ENCODE peak calls at places on chromosomes 1 and 21, in six cellular contexts. R is CD4-positive, alpha-beta memory T cell; X is GM04504; A is HT-29; Z is GM06990; S is LoVo. T is an unnamed sample.
A peak's percentile ranks its signal among the peaks of the same experiment; 100 is the strongest.

GRCh38 chr1:20854529-20854928 is 67.4 kb upstream of the HP1BP3 start:
- DNase-seq in R (no peak), X (no peak), A (no peak), Z (no peak), S (no peak), T (no peak)

GRCh38 chr1:87673748-87674147 is 345.1 kb downstream of the LMO4 start:
- DNase-seq in R (no peak), X (no peak), A (no peak), Z (no peak), S (no peak), T (no peak)

GRCh38 chr1:3906672-3907020 is 6.6 kb upstream of the C1orf174 start:
- DNase-seq in R (no peak), X (no peak), A (no peak), Z (no peak), S (no peak), T (no peak)

GRCh38 chr1:116710326-116711060 is 43.0 kb upstream of the IGSF3 start:
- DNase-seq in R (no peak), X (no peak), A (no peak), Z (no peak), S (no peak), T (no peak)

GRCh38 chr21:24045775-24046215 is 1561.5 kb downstream of the MRPL39 start:
- DNase-seq in R (peak; percentile 12), X (no peak), A (peak; percentile 40), Z (no peak), S (no peak), T (no peak)

GRCh38 chr21:17467829-17468228 is 45.0 kb upstream of the CXADR start:
- DNase-seq in R (no peak), X (no peak), A (no peak), Z (no peak), S (no peak), T (no peak)

GRCh38 chr21:44496900-44497550 is 41.7 kb downstream of the LRRC3 start:
- DNase-seq in R (no peak), X (no peak), A (no peak), Z (no peak), S (no peak), T (no peak)

GRCh38 chr1:153928776-153929432 is 6.1 kb upstream of the GATAD2B start:
- DNase-seq in R (no peak), X (no peak), A (no peak), Z (no peak), S (no peak), T (no peak)

GRCh38 chr1:93629101-93630059 is 52.3 kb downstream of the BCAR3 start:
- DNase-seq in R (peak; percentile 64), X (peak; percentile 52), A (peak; percentile 89), Z (peak; percentile 41), S (peak; percentile 76), T (peak; percentile 13)

GRCh38 chr1:232880354-232880753 is 70.1 kb upstream of the NTPCR start:
- DNase-seq in R (no peak), X (no peak), A (peak; percentile 55), Z (no peak), S (no peak), T (no peak)

T was measured in effector memory CD4-positive, alpha-beta T cell.